ENCODE peak calls at places on chromosomes 11 and 22, in eight cellular contexts. One of them, this sample, is unnamed.
A peak's percentile ranks its signal among the peaks of the same experiment; 100 is the strongest.

GRCh38 chr11:76602431-76602861 is 68.1 kb downstream of the LRRC32 start:
- DNase-seq in vagina: peak; percentile 93
- DNase-seq in GM12878: no peak
- DNase-seq in transverse colon: peak; percentile 82
- DNase-seq in A549: no peak
- DNase-seq in tibial nerve: no peak
- DNase-seq in spleen: peak; percentile 85
- DNase-seq in esophagus squamous epithelium: no peak
- DNase-seq in this sample: no peak

GRCh38 chr11:93820847-93821246 is 29.6 kb downstream of the VSTM5 start:
- DNase-seq in vagina: no peak
- DNase-seq in esophagus squamous epithelium: no peak
- DNase-seq in tibial nerve: no peak
- DNase-seq in transverse colon: no peak
- DNase-seq in GM12878: no peak
- DNase-seq in A549: no peak
- DNase-seq in spleen: no peak
- DNase-seq in this sample: no peak

GRCh38 chr11:71200761-71201160 is 51.6 kb downstream of the SHANK2 start:
- DNase-seq in spleen: peak; percentile 12
- DNase-seq in esophagus squamous epithelium: no peak
- DNase-seq in vagina: no peak
- DNase-seq in transverse colon: no peak
- DNase-seq in A549: no peak
- DNase-seq in GM12878: peak; percentile 4
- DNase-seq in tibial nerve: no peak
- DNase-seq in this sample: no peak

GRCh38 chr11:61460474-61460881 is 30.6 kb downstream of the SDHAF2 start:
- DNase-seq in transverse colon: no peak
- DNase-seq in tibial nerve: peak; percentile 18
- DNase-seq in vagina: no peak
- DNase-seq in esophagus squamous epithelium: no peak
- DNase-seq in A549: no peak
- DNase-seq in GM12878: no peak
- DNase-seq in spleen: no peak
- DNase-seq in this sample: no peak

GRCh38 chr22:25403752-25404471 is 160.6 kb upstream of the GRK3 start:
- DNase-seq in spleen: no peak
- DNase-seq in transverse colon: no peak
- DNase-seq in GM12878: no peak
- DNase-seq in tibial nerve: no peak
- DNase-seq in A549: peak; percentile 29
- DNase-seq in vagina: no peak
- DNase-seq in esophagus squamous epithelium: no peak
- DNase-seq in this sample: no peak

GRCh38 chr11:69337211-69337721 is 43.3 kb downstream of the MYEOV start:
- DNase-seq in vagina: peak; percentile 34
- DNase-seq in esophagus squamous epithelium: no peak
- DNase-seq in GM12878: peak; percentile 66
- DNase-seq in spleen: no peak
- DNase-seq in A549: no peak
- DNase-seq in tibial nerve: no peak
- DNase-seq in transverse colon: peak; percentile 70
- DNase-seq in this sample: no peak

GRCh38 chr11:134119094-134119493 is 50.2 kb downstream of the JAM3 start:
- DNase-seq in vagina: no peak
- DNase-seq in transverse colon: no peak
- DNase-seq in GM12878: no peak
- DNase-seq in tibial nerve: no peak
- DNase-seq in spleen: no peak
- DNase-seq in A549: no peak
- DNase-seq in esophagus squamous epithelium: no peak
- DNase-seq in this sample: no peak

GRCh38 chr11:2891901-2892214 is 6.3 kb upstream of the CDKN1C start:
- DNase-seq in esophagus squamous epithelium: no peak
- DNase-seq in A549: no peak
- DNase-seq in transverse colon: no peak
- DNase-seq in spleen: no peak
- DNase-seq in vagina: no peak
- DNase-seq in tibial nerve: peak; percentile 29
- DNase-seq in GM12878: no peak
- DNase-seq in this sample: no peak

GRCh38 chr11:66665369-66665768 is 12.3 kb downstream of the RBM4B start:
- DNase-seq in GM12878: no peak
- DNase-seq in transverse colon: no peak
- DNase-seq in esophagus squamous epithelium: no peak
- DNase-seq in A549: no peak
- DNase-seq in tibial nerve: no peak
- DNase-seq in vagina: no peak
- DNase-seq in spleen: no peak
- DNase-seq in this sample: no peak

GRCh38 chr11:125223901-125224331 is 59.4 kb downstream of the PKNOX2 start:
- DNase-seq in vagina: no peak
- DNase-seq in spleen: no peak
- DNase-seq in A549: no peak
- DNase-seq in esophagus squamous epithelium: no peak
- DNase-seq in transverse colon: no peak
- DNase-seq in tibial nerve: no peak
- DNase-seq in GM12878: no peak
- DNase-seq in this sample: no peak

GRCh38 chr22:26697151-26697550 is 39.8 kb downstream of the MIAT start:
- DNase-seq in GM12878: no peak
- DNase-seq in esophagus squamous epithelium: no peak
- DNase-seq in A549: no peak
- DNase-seq in vagina: no peak
- DNase-seq in tibial nerve: no peak
- DNase-seq in spleen: no peak
- DNase-seq in transverse colon: no peak
- DNase-seq in this sample: no peak

GRCh38 chr11:2932850-2933251 is 3.6 kb upstream of the PHLDA2 start:
- DNase-seq in esophagus squamous epithelium: no peak
- DNase-seq in A549: no peak
- DNase-seq in tibial nerve: no peak
- DNase-seq in spleen: peak; percentile 76
- DNase-seq in transverse colon: no peak
- DNase-seq in vagina: no peak
- DNase-seq in GM12878: no peak
- DNase-seq in this sample: peak; percentile 62

GRCh38 chr11:74009230-74009547 is 304 bp upstream of the UCP3 start:
- DNase-seq in tibial nerve: no peak
- DNase-seq in GM12878: no peak
- DNase-seq in spleen: no peak
- DNase-seq in A549: no peak
- DNase-seq in esophagus squamous epithelium: no peak
- DNase-seq in vagina: no peak
- DNase-seq in transverse colon: no peak
- DNase-seq in this sample: no peak
- TF ChIP-seq POLR2A in tibial nerve: no peak
- TF ChIP-seq POLR2A in GM12878: no peak
- TF ChIP-seq POLR2A in spleen: no peak
- TF ChIP-seq POLR2A in A549: no peak
- TF ChIP-seq POLR2A in esophagus squamous epithelium: no peak
- TF ChIP-seq POLR2A in vagina: no peak
- TF ChIP-seq POLR2A in transverse colon: no peak
- TF ChIP-seq POLR2A in this sample: no peak

DNA sequence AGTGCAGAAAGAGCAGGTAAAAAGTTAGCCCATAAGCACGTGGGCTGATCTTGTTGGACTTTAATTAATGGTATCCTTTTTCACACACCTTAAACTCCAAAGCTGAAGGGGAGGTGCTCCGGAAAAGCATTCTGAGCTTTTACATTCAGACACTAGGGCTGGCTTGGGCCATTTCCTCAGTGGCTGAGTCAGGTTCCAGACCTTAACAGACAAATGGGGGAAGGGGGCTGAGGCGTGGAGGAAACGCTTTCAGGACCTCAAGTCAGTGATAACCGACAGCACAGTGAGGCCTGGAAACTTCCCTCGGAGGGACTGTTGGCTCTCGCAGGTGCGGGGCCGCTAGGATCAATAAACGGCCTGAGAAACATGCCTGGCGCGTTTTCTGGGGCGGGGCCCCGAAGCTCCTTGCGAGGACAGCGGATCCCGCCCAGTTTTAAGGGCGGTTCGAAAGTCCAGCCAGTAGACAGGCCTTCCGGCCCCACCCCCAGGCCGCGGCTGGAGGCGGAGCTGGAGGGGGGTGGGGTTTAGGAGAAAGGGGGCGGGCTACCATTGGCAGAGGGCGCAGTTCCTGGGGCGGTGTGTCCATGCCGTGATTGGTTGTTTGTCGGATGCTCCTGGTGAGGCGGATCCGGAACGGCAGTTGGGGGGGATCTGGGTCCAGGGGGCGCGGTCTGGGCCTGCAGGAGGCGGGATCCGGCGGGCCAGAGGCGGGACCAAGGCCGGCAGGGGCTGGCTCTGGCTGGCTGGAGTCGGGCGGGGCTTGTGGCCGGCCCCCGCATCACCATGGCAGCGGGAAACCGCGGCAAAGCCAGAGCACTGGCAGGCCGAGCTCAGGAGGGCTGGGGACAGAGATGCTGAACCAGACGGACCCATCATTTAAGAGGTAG is 8.0 kb downstream of the C11orf52 start:
- DNase-seq in spleen: peak; percentile 99
- DNase-seq in GM12878: peak; percentile 84
- DNase-seq in tibial nerve: peak; percentile 94
- DNase-seq in esophagus squamous epithelium: peak; percentile 98
- DNase-seq in A549: peak; percentile 93
- DNase-seq in transverse colon: peak; percentile 97
- DNase-seq in vagina: no peak
- DNase-seq in this sample: peak; percentile 77
- TF ChIP-seq POLR2A in spleen: no peak
- TF ChIP-seq POLR2A in GM12878: peak; percentile 79
- TF ChIP-seq POLR2A in tibial nerve: peak; percentile 80
- TF ChIP-seq POLR2A in esophagus squamous epithelium: no peak
- TF ChIP-seq POLR2A in A549: peak; percentile 63
- TF ChIP-seq POLR2A in transverse colon: peak; percentile 56
- TF ChIP-seq POLR2A in vagina: peak; percentile 57
- TF ChIP-seq POLR2A in this sample: no peak

DNA sequence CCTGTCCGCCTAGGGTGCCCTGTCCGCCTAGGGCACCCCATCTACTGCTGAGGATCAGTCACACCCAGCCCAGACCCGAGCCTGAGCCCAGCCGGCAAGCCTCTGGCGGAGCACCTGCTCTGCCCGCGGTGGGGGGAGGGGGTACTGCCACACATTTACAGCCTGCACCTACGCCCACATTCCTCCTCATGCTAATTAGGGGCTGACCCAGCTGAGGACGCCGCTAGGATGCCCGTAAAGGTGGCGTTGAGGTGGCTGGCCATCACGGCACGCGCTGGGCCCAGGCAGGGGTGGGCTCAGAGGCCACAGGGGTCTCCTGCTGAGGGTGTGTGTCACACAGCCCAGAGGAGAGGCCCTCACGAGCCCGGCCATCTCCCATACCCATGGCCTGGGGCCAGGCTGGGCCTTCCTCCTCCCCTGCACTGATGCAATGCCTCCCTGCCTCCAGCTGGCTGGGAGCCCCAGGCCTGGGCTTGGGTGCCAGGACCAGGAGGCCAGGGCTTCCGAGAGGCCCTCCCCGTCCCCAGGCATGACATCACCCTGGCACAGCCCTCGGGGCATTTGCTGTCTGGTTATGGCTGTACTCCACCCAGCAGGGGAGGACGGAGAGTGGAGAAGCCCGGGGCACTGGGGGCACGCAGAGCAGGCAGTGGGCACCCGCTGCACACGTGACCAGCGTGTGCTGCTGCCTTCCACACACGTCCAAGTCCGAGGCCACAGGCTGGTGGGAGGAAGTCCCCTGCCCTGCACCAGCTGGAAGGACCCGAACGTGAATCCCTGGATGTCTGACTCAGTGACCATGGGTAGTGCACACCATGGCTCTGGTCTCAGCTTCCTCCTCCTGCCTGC is 12.7 kb downstream of the DUSP8 start:
- DNase-seq in tibial nerve: peak; percentile 72
- DNase-seq in spleen: peak; percentile 76
- DNase-seq in esophagus squamous epithelium: no peak
- DNase-seq in vagina: no peak
- DNase-seq in transverse colon: peak; percentile 91
- DNase-seq in GM12878: no peak
- DNase-seq in A549: peak; percentile 65
- DNase-seq in this sample: peak; percentile 99
- TF ChIP-seq POLR2A in tibial nerve: no peak
- TF ChIP-seq POLR2A in spleen: no peak
- TF ChIP-seq POLR2A in esophagus squamous epithelium: no peak
- TF ChIP-seq POLR2A in vagina: no peak
- TF ChIP-seq POLR2A in transverse colon: peak; percentile 47
- TF ChIP-seq POLR2A in GM12878: no peak
- TF ChIP-seq POLR2A in A549: no peak
- TF ChIP-seq POLR2A in this sample: no peak

DNA sequence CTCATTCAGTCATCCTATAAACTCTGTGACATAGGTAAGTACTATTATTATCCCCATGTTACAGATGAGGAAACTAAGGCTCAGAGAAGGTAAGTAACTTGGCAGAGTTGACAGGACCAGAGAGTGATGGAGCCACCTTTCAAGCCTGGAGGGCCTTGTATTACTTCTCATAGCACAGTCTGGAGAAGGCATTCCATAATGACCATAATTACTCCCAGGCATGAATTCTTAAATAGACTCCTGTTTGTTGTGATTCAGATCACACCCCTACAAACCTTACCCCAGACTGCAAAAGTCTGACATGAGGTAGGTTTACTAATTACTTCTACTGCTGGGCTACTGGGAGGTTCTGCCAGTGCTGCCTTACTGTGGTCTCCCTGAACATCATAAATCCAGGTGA is 77.0 kb downstream of the CD44 start:
- DNase-seq in tibial nerve: no peak
- DNase-seq in A549: no peak
- DNase-seq in spleen: no peak
- DNase-seq in GM12878: no peak
- DNase-seq in transverse colon: no peak
- DNase-seq in esophagus squamous epithelium: no peak
- DNase-seq in vagina: no peak
- DNase-seq in this sample: no peak
- TF ChIP-seq POLR2A in tibial nerve: no peak
- TF ChIP-seq POLR2A in A549: no peak
- TF ChIP-seq POLR2A in spleen: no peak
- TF ChIP-seq POLR2A in GM12878: no peak
- TF ChIP-seq POLR2A in transverse colon: no peak
- TF ChIP-seq POLR2A in esophagus squamous epithelium: no peak
- TF ChIP-seq POLR2A in vagina: no peak
- TF ChIP-seq POLR2A in this sample: no peak